ENCODE peak calls at places on chromosomes 5 and 9, in nine cellular contexts. X is IMR-90, S is B cell, U is mesothelial cell of epicardium, Z is H9, E is epithelial cell of esophagus, P is cardiac fibroblast, V is upper lobe of right lung, B is progenitor cell of endocrine pancreas. I is an unnamed sample.

GRCh38 chr9:87640385-87640795 is 85.5 kb upstream of the CTSL start:
- DNase-seq in E (no peak), U (peak), S (no peak), V (no peak), Z (no peak), P (peak), B (no peak), X (peak), I (no peak)

GRCh38 chr5:117947121-117947520 is 1041.2 kb downstream of the DTWD2 start:
- DNase-seq in X (no peak), E (no peak), Z (no peak), V (no peak), S (no peak), U (no peak), B (no peak), P (no peak), I (no peak)

GRCh38 chr9:69888876-69889585 is 68.4 kb downstream of the CFAP95 start:
- DNase-seq in P (no peak), U (no peak), Z (no peak), B (no peak), X (no peak), S (no peak), V (no peak), E (no peak), I (no peak)

GRCh38 chr9:7177383-7177782 is 419.6 kb downstream of the KDM4C start:
- DNase-seq in U (no peak), X (no peak), P (no peak), E (peak), V (no peak), Z (no peak), B (no peak), S (no peak), I (no peak)

GRCh38 chr5:115414406-115415142 is 118.1 kb upstream of the CCDC112 start:
- DNase-seq in B (no peak), X (peak), E (peak), Z (no peak), S (no peak), P (peak), U (no peak), V (no peak), I (peak)

GRCh38 chr5:151703227-151703626 is 16.5 kb upstream of the SPARC start:
- DNase-seq in B (no peak), E (no peak), S (no peak), Z (no peak), X (no peak), V (no peak), P (no peak), U (no peak), I (peak)

GRCh38 chr5:73698011-73698410 is 72.0 kb downstream of the ARHGEF28 start:
- DNase-seq in E (no peak), S (no peak), P (no peak), V (no peak), U (no peak), X (no peak), Z (no peak), B (no peak), I (no peak)

GRCh38 chr5:6633469-6634326 is 458 bp downstream of the SRD5A1 start:
- DNase-seq in Z (peak), V (no peak), P (peak), B (peak), U (no peak), E (peak), S (no peak), X (peak), I (peak)

GRCh38 chr5:172559004-172559932 is 81.8 kb upstream of the NEURL1B start:
- DNase-seq in S (no peak), P (peak), Z (no peak), U (peak), B (no peak), V (no peak), E (peak), X (peak), I (no peak)

GRCh38 chr9:136257381-136258298 is 12.0 kb upstream of the QSOX2 start:
- DNase-seq in E (no peak), Z (no peak), S (no peak), B (no peak), P (no peak), V (no peak), X (no peak), U (no peak), I (no peak)

GRCh38 chr5:31442253-31442820 is 89.6 kb downstream of the DROSHA start:
- DNase-seq in X (peak), B (no peak), E (no peak), V (no peak), S (no peak), P (peak), Z (no peak), U (no peak), I (no peak)

GRCh38 chr5:151058891-151059611 is 21.8 kb downstream of the TNIP1 start:
- DNase-seq in B (no peak), Z (no peak), U (no peak), X (no peak), P (no peak), E (no peak), V (peak), S (peak), I (no peak)

GRCh38 chr5:78651468-78651867 is 2.9 kb upstream of the LHFPL2 start:
- DNase-seq in Z (no peak), V (no peak), U (no peak), S (no peak), P (no peak), X (no peak), E (no peak), B (no peak), I (no peak)

GRCh38 chr5:93723005-93723404 is 18.4 kb downstream of the POU5F2 start:
- DNase-seq in Z (no peak), E (peak), B (no peak), X (peak), P (peak), S (no peak), U (no peak), V (no peak), I (no peak)

GRCh38 chr9:76773051-76773450 is 8.8 kb downstream of the PCA3 start:
- DNase-seq in Z (no peak), S (no peak), U (no peak), X (no peak), V (no peak), B (no peak), E (no peak), P (peak), I (no peak)

GRCh38 chr9:89187950-89188349 is 9.3 kb upstream of the SHC3 start:
- DNase-seq in X (no peak), E (no peak), P (no peak), U (no peak), Z (no peak), V (no peak), S (no peak), B (no peak), I (no peak)

GRCh38 chr5:42912184-42912766 is 100.6 kb upstream of the SELENOP start:
- DNase-seq in X (peak), P (peak), U (no peak), V (no peak), Z (no peak), E (peak), B (no peak), S (peak), I (no peak)

GRCh38 chr5:167305591-167306213 is 985.7 kb upstream of the WWC1 start:
- DNase-seq in E (no peak), B (no peak), S (no peak), Z (no peak), X (no peak), P (no peak), V (no peak), U (no peak), I (no peak)

GRCh38 chr5:157072508-157072907 is 13.6 kb upstream of the HAVCR1 start:
- DNase-seq in V (no peak), E (no peak), U (no peak), B (no peak), P (no peak), Z (no peak), S (no peak), X (no peak), I (no peak)

GRCh38 chr9:120680161-120680560 is 34.1 kb downstream of the MEGF9 start:
- DNase-seq in S (no peak), V (no peak), B (no peak), E (no peak), P (no peak), X (no peak), Z (no peak), U (no peak), I (no peak)

GRCh38 chr5:92248518-92248917 is 865.4 kb upstream of the ARRDC3 start:
- DNase-seq in Z (no peak), X (no peak), B (no peak), U (no peak), V (peak), S (no peak), E (no peak), P (no peak), I (no peak)

GRCh38 chr9:97529363-97530076 is 28.1 kb downstream of the TMOD1 start:
- DNase-seq in S (no peak), U (no peak), Z (no peak), P (peak), E (peak), X (peak), V (peak), B (no peak), I (peak)

GRCh38 chr9:114902773-114903589 is 27.4 kb downstream of the TNFSF8 start:
- DNase-seq in U (no peak), E (peak), P (peak), S (no peak), X (peak), Z (no peak), B (no peak), V (no peak), I (no peak)

GRCh38 chr9:115671236-115671770 is 482.3 kb upstream of the PAPPA start:
- DNase-seq in S (no peak), X (no peak), E (no peak), B (no peak), Z (no peak), V (no peak), U (no peak), P (no peak), I (no peak)

GRCh38 chr5:90561766-90562165 is 3.2 kb downstream of the ADGRV1 start:
- DNase-seq in X (no peak), B (no peak), P (no peak), E (no peak), Z (no peak), S (no peak), V (no peak), U (no peak), I (no peak)

GRCh38 chr9:128482186-128482585 is 22.3 kb upstream of the GLE1 start:
- DNase-seq in X (no peak), Z (no peak), U (no peak), E (no peak), B (no peak), S (no peak), V (no peak), P (no peak), I (no peak)

GRCh38 chr5:56525117-56525516 is 290.2 kb upstream of the MAP3K1 start:
- DNase-seq in X (peak), V (no peak), U (no peak), P (peak), S (no peak), E (peak), Z (no peak), B (no peak), I (no peak)

GRCh38 chr5:124546643-124547042 is 199.8 kb downstream of the ZNF608 start:
- DNase-seq in U (peak), S (no peak), Z (no peak), V (no peak), B (peak), E (peak), X (peak), P (peak), I (no peak)

DNA sequence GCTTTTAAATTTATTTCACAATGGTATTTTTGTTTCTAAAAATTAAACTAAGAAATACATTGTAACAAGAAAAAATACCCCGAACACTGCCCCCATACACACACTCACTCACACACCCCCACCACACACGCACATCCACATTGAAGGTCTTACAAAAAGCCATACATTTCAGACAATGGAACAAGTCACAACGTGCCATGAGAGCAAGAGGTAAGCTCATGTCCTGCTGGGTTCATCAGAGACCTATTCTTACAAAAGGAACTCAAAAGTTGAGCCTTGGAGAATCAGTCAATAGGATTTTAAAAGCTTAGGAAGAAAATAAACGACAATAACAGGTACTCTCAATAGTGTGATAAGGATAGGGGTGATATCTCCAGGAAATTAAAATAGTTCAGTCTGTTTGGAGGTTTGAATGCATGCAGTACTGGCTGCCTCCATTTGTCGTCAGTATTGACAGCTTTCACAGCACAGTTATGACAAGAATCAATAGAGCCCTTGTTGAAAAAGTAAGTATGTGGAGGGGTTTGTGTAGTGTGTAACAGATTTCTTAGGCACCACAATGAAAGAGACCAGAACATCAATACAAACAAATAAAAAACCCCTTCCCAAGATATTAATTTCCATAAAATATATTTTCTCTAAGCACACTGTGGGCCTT is 1826.2 kb upstream of the CDH6 start:
- DNase-seq in U (no peak), P (no peak), B (no peak), E (peak), S (no peak), V (no peak), Z (no peak), X (no peak), I (no peak)
- TF ChIP-seq CTCF in U (no peak), P (no peak), B (peak), E (no peak), S (no peak), V (no peak), Z (peak), X (no peak), I (no peak)

DNA sequence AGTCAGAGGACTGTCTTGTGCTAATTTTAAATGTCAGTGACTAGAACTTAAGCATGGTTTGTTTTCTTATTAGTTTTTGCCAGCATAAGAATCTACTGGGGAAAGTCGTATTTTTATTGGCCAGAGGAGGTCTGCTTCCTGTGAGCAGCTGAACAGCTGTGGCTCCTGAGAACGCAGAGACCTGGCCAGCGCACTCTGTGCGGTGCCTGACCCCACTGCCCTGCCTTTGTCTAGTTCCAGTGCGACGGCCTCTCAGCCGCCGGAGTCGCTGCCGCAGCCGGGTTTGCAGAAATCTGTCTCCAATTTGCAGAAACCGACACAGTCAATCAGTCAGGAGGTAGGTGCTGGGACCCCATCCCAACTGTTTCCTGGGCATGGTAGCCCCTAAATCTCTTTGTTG is 42.5 kb downstream of the PRRC2B start:
- DNase-seq in B (no peak), P (peak), Z (peak), X (no peak), V (no peak), S (no peak), E (no peak), U (no peak), I (no peak)
- TF ChIP-seq CTCF in B (no peak), P (no peak), Z (no peak), X (no peak), V (no peak), S (no peak), E (no peak), U (no peak), I (no peak)

GRCh38 chr5:174464504-174465165 is 259.7 kb upstream of the MSX2 start:
- DNase-seq in E (no peak), B (no peak), S (no peak), Z (no peak), U (no peak), V (no peak), X (no peak), P (no peak), I (no peak)
- TF ChIP-seq CTCF in E (no peak), B (no peak), S (no peak), Z (peak), U (peak), V (no peak), X (no peak), P (peak), I (no peak)

GRCh38 chr5:35811108-35811741 is 45.5 kb upstream of the IL7R start:
- DNase-seq in S (no peak), P (no peak), X (peak), E (no peak), V (no peak), B (no peak), Z (no peak), U (no peak), I (no peak)

GRCh38 chr5:35819026-35819425 is 37.7 kb upstream of the IL7R start:
- DNase-seq in E (no peak), V (no peak), P (no peak), X (no peak), U (no peak), Z (no peak), S (no peak), B (no peak), I (no peak)

GRCh38 chr5:35816881-35817521 is 39.7 kb upstream of the IL7R start:
- DNase-seq in E (peak), P (no peak), X (no peak), V (no peak), B (no peak), S (no peak), U (no peak), Z (no peak), I (no peak)

GRCh38 chr5:35813456-35813855 is 43.2 kb upstream of the IL7R start:
- DNase-seq in P (no peak), U (no peak), V (no peak), Z (no peak), X (peak), B (no peak), S (no peak), E (no peak), I (no peak)

GRCh38 chr5:35815089-35815936 is 41.4 kb upstream of the IL7R start:
- DNase-seq in X (no peak), B (no peak), S (no peak), V (no peak), P (peak), U (no peak), E (peak), Z (peak), I (no peak)
- TF ChIP-seq CTCF in X (peak), B (peak), S (peak), V (peak), P (peak), U (no peak), E (peak), Z (peak), I (no peak)

DNA sequence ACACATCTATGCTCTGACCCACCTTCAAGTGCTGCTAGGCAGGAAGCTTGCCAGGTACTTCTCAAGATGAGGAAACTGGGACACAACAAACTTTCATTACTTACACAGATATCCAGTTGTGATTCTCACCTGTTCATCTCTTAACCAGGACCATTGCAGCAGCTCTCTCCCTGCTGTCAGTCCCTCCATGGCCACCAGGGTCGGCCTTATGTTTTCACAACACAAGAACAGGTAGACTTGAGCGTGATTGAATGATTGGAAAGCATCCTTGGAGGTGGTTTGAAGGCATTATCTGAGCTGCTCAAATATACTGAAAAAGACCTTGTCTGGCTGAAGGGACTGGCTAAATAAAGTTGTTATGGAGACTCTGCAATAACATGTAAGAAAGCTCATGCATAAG is 94.4 kb downstream of the MTREX start:
- DNase-seq in Z (no peak), V (no peak), B (no peak), S (no peak), P (no peak), E (peak), U (no peak), X (no peak), I (no peak)
- TF ChIP-seq CTCF in Z (peak), V (no peak), B (peak), S (no peak), P (peak), E (peak), U (no peak), X (no peak), I (no peak)

DNA sequence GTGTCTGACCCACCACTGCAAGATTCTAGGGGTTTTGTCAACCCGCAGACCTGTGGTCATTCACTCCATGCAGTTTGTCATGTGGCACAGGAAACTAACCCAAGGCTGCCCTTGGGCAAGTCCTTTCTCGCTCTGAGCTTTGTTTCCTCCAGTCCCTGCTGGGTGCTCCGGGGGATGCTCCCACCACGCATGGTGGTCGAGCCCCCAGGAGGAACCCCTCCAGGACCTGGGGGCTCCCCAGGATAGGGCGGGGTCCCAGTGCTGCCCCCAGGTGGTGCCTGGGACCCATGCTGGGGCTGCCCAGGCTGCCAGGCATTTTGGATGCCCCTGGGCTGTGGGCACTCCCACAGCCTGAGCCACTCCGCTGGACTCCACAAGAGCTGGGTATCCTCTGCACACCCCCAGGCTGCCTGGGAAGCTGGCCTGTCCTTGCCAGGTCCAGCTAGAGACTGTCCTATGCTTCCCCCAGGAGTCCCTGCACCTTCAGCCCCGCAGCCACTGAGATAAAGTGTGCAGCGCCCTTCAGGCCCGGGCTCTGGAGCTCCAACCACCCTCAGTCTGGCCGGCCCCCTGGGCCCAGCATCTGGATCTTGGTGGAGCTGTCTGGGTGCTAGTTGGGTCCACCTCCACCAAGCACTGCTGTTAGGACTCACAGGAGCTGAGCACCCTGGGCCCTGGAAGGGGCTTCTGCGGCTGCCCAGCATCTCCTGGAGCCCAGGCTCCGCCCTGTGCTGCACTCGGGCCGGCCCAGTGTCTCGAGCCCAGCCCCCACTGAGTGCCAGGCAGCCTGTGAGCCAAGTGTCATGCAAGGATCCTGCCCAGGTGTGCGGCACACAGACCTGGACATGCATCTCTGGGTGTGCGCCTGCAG is 104.3 kb downstream of the PHF2 start:
- DNase-seq in B (peak), S (peak), Z (peak), P (no peak), V (peak), X (no peak), E (no peak), U (peak), I (peak)
- TF ChIP-seq CTCF in B (no peak), S (no peak), Z (peak), P (no peak), V (peak), X (no peak), E (no peak), U (no peak), I (no peak)

GRCh38 chr5:136769900-136770684 is 404.7 kb upstream of the TRPC7 start:
- DNase-seq in S (no peak), V (peak), P (peak), E (peak), Z (peak), X (peak), U (peak), B (peak), I (peak)
- TF ChIP-seq CTCF in S (peak), V (peak), P (peak), E (peak), Z (peak), X (peak), U (peak), B (peak), I (peak)